ENCODE peak calls at places on chromosomes 16 and 17, in ten cellular contexts. V, T, S, A, M, I, K, O, U and L are unnamed samples.

GRCh38 chr17:71677444-71677843 is 443.4 kb upstream of the SOX9 start:
- DNase-seq in K (no peak), M (no peak), T (no peak), S (no peak), U (peak; percentile 7), I (no peak), A (no peak), O (no peak), V (no peak), L (no peak)

GRCh38 chr17:50139950-50140885 is 10.3 kb upstream of the SAMD14 start:
- DNase-seq in O (peak; percentile 44), T (peak; percentile 74), S (peak; percentile 96), A (peak; percentile 68), U (peak; percentile 73), V (peak; percentile 82), I (no peak), K (peak; percentile 77), M (peak; percentile 76), L (peak; percentile 46)

GRCh38 chr17:1735834-1736347 is 6.8 kb upstream of the SERPINF2 start:
- DNase-seq in I (no peak), S (peak; percentile 80), A (no peak), M (no peak), K (no peak), U (no peak), T (no peak), V (no peak), O (no peak), L (no peak)

GRCh38 chr17:72305472-72305871 is 184.7 kb downstream of the SOX9 start:
- DNase-seq in A (no peak), U (no peak), V (no peak), O (no peak), T (no peak), K (no peak), M (no peak), S (peak; percentile 49), I (no peak), L (no peak)

GRCh38 chr16:69798466-69798865 is 36.3 kb downstream of the WWP2 start:
- DNase-seq in S (peak; percentile 31), T (no peak), U (peak; percentile 6), V (no peak), O (peak; percentile 70), I (no peak), M (no peak), K (no peak), A (no peak), L (no peak)

GRCh38 chr16:50015631-50016030 is 9.4 kb upstream of the CNEP1R1 start:
- DNase-seq in I (no peak), K (no peak), U (no peak), O (no peak), S (no peak), V (no peak), M (no peak), T (no peak), A (no peak), L (no peak)

GRCh38 chr16:14634389-14634725 is 1.6 kb downstream of the BFAR start:
- DNase-seq in V (no peak), U (no peak), I (no peak), S (no peak), M (no peak), K (no peak), A (no peak), T (no peak), O (no peak), L (no peak)

GRCh38 chr16:12311887-12312286 is 335.4 kb downstream of the SNX29 start:
- DNase-seq in I (no peak), T (no peak), V (no peak), O (no peak), U (no peak), K (peak; percentile 17), M (no peak), A (no peak), S (no peak), L (no peak)

GRCh38 chr17:41652461-41652960 is 28.1 kb upstream of the KRT17 start:
- DNase-seq in K (no peak), M (no peak), S (no peak), A (no peak), O (no peak), U (no peak), I (no peak), T (no peak), V (no peak), L (peak; percentile 28)

GRCh38 chr16:86483-86952 is 8.5 kb downstream of the MPG start:
- DNase-seq in I (no peak), O (no peak), S (no peak), U (no peak), K (no peak), A (no peak), M (no peak), T (no peak), V (no peak), L (no peak)

GRCh38 chr17:76191891-76192290 is 48.4 kb downstream of the RNF157 start:
- DNase-seq in S (no peak), V (peak; percentile 92), U (no peak), T (no peak), O (no peak), A (no peak), M (peak; percentile 13), I (no peak), K (no peak), L (no peak)

GRCh38 chr16:88750854-88751253 is 34.2 kb downstream of the PIEZO1 start:
- DNase-seq in M (no peak), A (no peak), T (peak; percentile 46), S (no peak), U (no peak), O (no peak), K (no peak), V (no peak), I (no peak), L (no peak)

GRCh38 chr16:21570676-21571017 is 28.7 kb upstream of the METTL9 start:
- DNase-seq in U (no peak), A (no peak), S (no peak), V (no peak), M (no peak), K (no peak), I (no peak), T (no peak), O (no peak), L (no peak)

GRCh38 chr17:65312718-65313382 is 175.7 kb downstream of the RGS9 start:
- DNase-seq in V (no peak), A (no peak), T (no peak), O (no peak), I (no peak), S (no peak), K (no peak), M (no peak), U (no peak), L (no peak)

GRCh38 chr17:36149296-36149820 is 27.1 kb downstream of the TBC1D3B start:
- DNase-seq in U (peak; percentile 33), V (no peak), T (no peak), O (no peak), K (no peak), S (no peak), M (no peak), A (peak; percentile 72), I (no peak), L (no peak)

GRCh38 chr16:3915438-3916250 is 35.1 kb upstream of the CREBBP start:
- DNase-seq in S (no peak), I (no peak), T (peak; percentile 24), A (no peak), O (no peak), M (no peak), V (no peak), U (no peak), K (no peak), L (no peak)